ENCODE peak calls at places on chromosomes 4 and X, in nine cellular contexts. G, F, Y, R, P, A, J, B and V are unnamed samples.

GRCh38 chrX:134684956-134685355 is 26.7 kb upstream of the PLAC1 start:
- DNase-seq in G (no peak), F (no peak), Y (no peak), R (no peak), P (no peak), A (no peak), J (no peak), B (no peak), V (no peak)

GRCh38 chr4:121551881-121552280 is 144.9 kb downstream of the ANXA5 start:
- DNase-seq in G (no peak), F (no peak), Y (no peak), R (no peak), P (no peak), A (no peak), J (peak; percentile 12), B (no peak), V (no peak)

GRCh38 chr4:163681208-163681821 is 186.8 kb downstream of the TMA16 start:
- DNase-seq in G (no peak), F (peak; percentile 19), Y (no peak), R (no peak), P (no peak), A (no peak), J (peak; percentile 68), B (no peak), V (no peak)

GRCh38 chr4:19026281-19026680 is 1004.7 kb upstream of the LCORL start:
- DNase-seq in G (no peak), F (no peak), Y (no peak), R (peak; percentile 31), P (no peak), A (no peak), J (peak; percentile 23), B (no peak), V (no peak)

GRCh38 chrX:138191998-138192397 is 519.5 kb downstream of the FGF13 start:
- DNase-seq in G (no peak), F (peak; percentile 41), Y (no peak), R (no peak), P (no peak), A (no peak), J (peak; percentile 17), B (peak; percentile 29), V (no peak)

GRCh38 chr4:95596676-95597075 is 47.9 kb upstream of the UNC5C start:
- DNase-seq in G (no peak), F (no peak), Y (no peak), R (no peak), P (no peak), A (no peak), J (no peak), B (no peak), V (no peak)

GRCh38 chr4:74758521-74758920 is 35.8 kb downstream of the BTC start:
- DNase-seq in G (no peak), F (no peak), Y (no peak), R (no peak), P (no peak), A (no peak), J (no peak), B (no peak), V (no peak)

GRCh38 chr4:10336471-10336870 is 120.8 kb downstream of the ZNF518B start:
- DNase-seq in G (no peak), F (no peak), Y (no peak), R (no peak), P (no peak), A (no peak), J (no peak), B (no peak), V (no peak)

GRCh38 chr4:53477038-53477565 is 99.7 kb downstream of the FIP1L1 start:
- DNase-seq in G (no peak), F (no peak), Y (no peak), R (no peak), P (no peak), A (no peak), J (peak; percentile 56), B (peak; percentile 48), V (no peak)

GRCh38 chr4:133152801-133153526 is 3.9 kb downstream of the PCDH10 start:
- DNase-seq in G (no peak), F (no peak), Y (peak; percentile 66), R (no peak), P (no peak), A (no peak), J (peak; percentile 14), B (peak; percentile 22), V (peak; percentile 29)

GRCh38 chr4:72352746-72353145 is 216.3 kb downstream of the ADAMTS3 start:
- DNase-seq in G (no peak), F (no peak), Y (no peak), R (no peak), P (no peak), A (no peak), J (peak; percentile 23), B (no peak), V (no peak)

GRCh38 chr4:165723051-165723805 is 149.8 kb upstream of the TLL1 start:
- DNase-seq in G (no peak), F (no peak), Y (no peak), R (no peak), P (no peak), A (no peak), J (no peak), B (no peak), V (no peak)

GRCh38 chr4:76704133-76704881 is 193.6 kb downstream of the SOWAHB start:
- DNase-seq in G (no peak), F (no peak), Y (no peak), R (no peak), P (no peak), A (no peak), J (peak; percentile 58), B (no peak), V (no peak)

GRCh38 chr4:145785391-145786008 is 105.6 kb downstream of the C4orf51 start:
- DNase-seq in G (no peak), F (no peak), Y (no peak), R (no peak), P (no peak), A (no peak), J (no peak), B (no peak), V (no peak)

GRCh38 chrX:2701600-2701999 is 10.5 kb downstream of the CD99 start:
- DNase-seq in G (no peak), F (no peak), Y (no peak), R (no peak), P (no peak), A (no peak), J (no peak), B (no peak), V (no peak)
- TF ChIP-seq CTCF in G (no peak), F (no peak), Y (no peak), R (no peak), P (no peak), A (no peak), J (no peak), B (no peak), V (no peak)

DNA sequence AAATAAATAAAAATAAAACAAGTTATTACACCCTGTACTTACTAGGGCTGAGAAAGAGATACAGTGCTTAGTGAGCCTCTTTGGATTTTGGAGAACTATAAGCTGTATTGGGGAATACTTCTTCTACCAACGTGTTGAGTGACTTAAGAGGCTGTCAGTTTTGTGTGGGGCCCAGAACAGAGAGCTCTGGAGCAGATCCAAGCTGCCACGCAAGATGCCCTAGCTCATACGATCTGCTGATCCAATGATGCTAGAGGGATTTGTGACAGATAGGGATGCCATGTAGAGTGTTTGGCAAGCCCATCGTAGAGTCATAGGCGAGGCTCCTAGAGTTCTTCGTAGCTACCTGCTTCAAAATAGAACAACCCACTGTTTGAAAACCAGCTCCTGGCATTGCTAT is 60.3 kb upstream of the KLF3 start:
- DNase-seq in G (no peak), F (no peak), Y (no peak), R (no peak), P (no peak), A (no peak), J (no peak), B (no peak), V (no peak)
- TF ChIP-seq CTCF in G (no peak), F (no peak), Y (no peak), R (no peak), P (no peak), A (no peak), J (no peak), B (no peak), V (no peak)

GRCh38 chr4:41257257-41257900 is 651 bp downstream of the UCHL1 start:
- DNase-seq in G (no peak), F (peak; percentile 66), Y (peak; percentile 74), R (no peak), P (no peak), A (no peak), J (peak; percentile 66), B (peak; percentile 61), V (peak; percentile 74)
- TF ChIP-seq CTCF in G (no peak), F (no peak), Y (no peak), R (no peak), P (no peak), A (no peak), J (no peak), B (no peak), V (no peak)

GRCh38 chr4:21447320-21448055 is 501.1 kb downstream of the KCNIP4 start:
- DNase-seq in G (no peak), F (no peak), Y (no peak), R (no peak), P (no peak), A (no peak), J (peak; percentile 11), B (no peak), V (no peak)
- TF ChIP-seq CTCF in G (no peak), F (no peak), Y (no peak), R (no peak), P (no peak), A (no peak), J (peak; percentile 19), B (peak; percentile 59), V (peak; percentile 53)

GRCh38 chrX:150565551-150565950 is 2.9 kb upstream of the MTM1 start:
- DNase-seq in G (no peak), F (no peak), Y (no peak), R (no peak), P (no peak), A (no peak), J (no peak), B (peak; percentile 69), V (no peak)
- TF ChIP-seq CTCF in G (no peak), F (no peak), Y (no peak), R (no peak), P (no peak), A (no peak), J (no peak), B (no peak), V (no peak)

GRCh38 chrX:36961590-36961989 is 46.6 kb upstream of the FAM47C start:
- DNase-seq in G (no peak), F (peak; percentile 6), Y (no peak), R (no peak), P (no peak), A (no peak), J (no peak), B (peak; percentile 31), V (no peak)
- TF ChIP-seq CTCF in G (no peak), F (peak; percentile 16), Y (no peak), R (no peak), P (no peak), A (no peak), J (peak; percentile 24), B (peak; percentile 52), V (peak; percentile 46)